ENCODE peak calls at places on chromosomes 12 and 14, in four cellular contexts. One of them, this sample, is unnamed.

GRCh38 chr14:23164250-23164649 is 19.2 kb downstream of the SLC7A8 start:
- DNase-seq in vagina: no peak
- DNase-seq in Panc1: no peak
- DNase-seq in GM23338: no peak
- DNase-seq in this sample: no peak

GRCh38 chr14:54086780-54087179 is 130.2 kb upstream of the BMP4 start:
- DNase-seq in vagina: no peak
- DNase-seq in GM23338: no peak
- DNase-seq in Panc1: no peak
- DNase-seq in this sample: no peak

GRCh38 chr14:97021001-97021400 is 223.8 kb downstream of the VRK1 start:
- DNase-seq in Panc1: no peak
- DNase-seq in vagina: no peak
- DNase-seq in GM23338: no peak
- DNase-seq in this sample: no peak

GRCh38 chr14:24915958-24916595 is 133.9 kb downstream of the STXBP6 start:
- DNase-seq in vagina: no peak
- DNase-seq in GM23338: no peak
- DNase-seq in Panc1: no peak
- DNase-seq in this sample: no peak

GRCh38 chr12:106122004-106122403 is 16.8 kb downstream of the NUAK1 start:
- DNase-seq in vagina: no peak
- DNase-seq in Panc1: no peak
- DNase-seq in GM23338: no peak
- DNase-seq in this sample: no peak

GRCh38 chr12:30400349-30400748 is 295.3 kb downstream of the IPO8 start:
- DNase-seq in GM23338: no peak
- DNase-seq in vagina: no peak
- DNase-seq in Panc1: no peak
- DNase-seq in this sample: no peak

GRCh38 chr12:106791531-106791930 is 17.0 kb downstream of the RIC8B start:
- DNase-seq in Panc1: no peak
- DNase-seq in GM23338: no peak
- DNase-seq in vagina: no peak
- DNase-seq in this sample: no peak

GRCh38 chr12:70842942-70843341 is 77.6 kb downstream of the PTPRR start:
- DNase-seq in GM23338: no peak
- DNase-seq in vagina: no peak
- DNase-seq in Panc1: no peak
- DNase-seq in this sample: no peak

GRCh38 chr14:51677276-51677675 is 25.6 kb downstream of the FRMD6 start:
- DNase-seq in GM23338: no peak
- DNase-seq in vagina: no peak
- DNase-seq in Panc1: no peak
- DNase-seq in this sample: no peak

GRCh38 chr12:71684081-71684480 is 1.8 kb upstream of the TMEM19 start:
- DNase-seq in Panc1: no peak
- DNase-seq in GM23338: peak; percentile 34
- DNase-seq in vagina: no peak
- DNase-seq in this sample: no peak

GRCh38 chr14:24392327-24393098 is 6.3 kb upstream of the NYNRIN start:
- DNase-seq in GM23338: peak; percentile 45
- DNase-seq in Panc1: no peak
- DNase-seq in vagina: no peak
- DNase-seq in this sample: no peak

GRCh38 chr14:101843665-101844064 is 82.2 kb downstream of the PPP2R5C start:
- DNase-seq in GM23338: peak; percentile 55
- DNase-seq in Panc1: no peak
- DNase-seq in vagina: no peak
- DNase-seq in this sample: no peak

GRCh38 chr12:18206198-18206597 is 55.1 kb upstream of the PIK3C2G start:
- DNase-seq in vagina: no peak
- DNase-seq in Panc1: no peak
- DNase-seq in GM23338: no peak
- DNase-seq in this sample: no peak

GRCh38 chr12:94174576-94174975 is 26.2 kb downstream of the PLXNC1 start:
- DNase-seq in Panc1: no peak
- DNase-seq in GM23338: no peak
- DNase-seq in vagina: no peak
- DNase-seq in this sample: no peak

GRCh38 chr12:13008741-13009380 is 8.8 kb upstream of the HEBP1 start:
- DNase-seq in vagina: no peak
- DNase-seq in GM23338: no peak
- DNase-seq in Panc1: no peak
- DNase-seq in this sample: no peak

GRCh38 chr14:59028476-59029202 is 159.8 kb upstream of the DAAM1 start:
- DNase-seq in Panc1: peak; percentile 56
- DNase-seq in GM23338: peak; percentile 71
- DNase-seq in vagina: no peak
- DNase-seq in this sample: no peak

GRCh38 chr12:6944381-6945186 is 762 bp downstream of the C12orf57 start:
- DNase-seq in vagina: peak; percentile 97
- DNase-seq in GM23338: peak; percentile 97
- DNase-seq in Panc1: peak; percentile 75
- DNase-seq in this sample: peak; percentile 97

GRCh38 chr12:77686760-77687159 is 143.9 kb upstream of the NAV3 start:
- DNase-seq in GM23338: peak; percentile 20
- DNase-seq in Panc1: no peak
- DNase-seq in vagina: no peak
- DNase-seq in this sample: no peak

GRCh38 chr12:76878899-76879709 is at the start of gene CSRP2:
- DNase-seq in GM23338: peak; percentile 97
- DNase-seq in Panc1: peak; percentile 13
- DNase-seq in vagina: peak; percentile 95
- DNase-seq in this sample: peak; percentile 93

GRCh38 chr14:51816031-51816430 is 44.4 kb upstream of the GNG2 start:
- DNase-seq in GM23338: no peak
- DNase-seq in vagina: no peak
- DNase-seq in Panc1: no peak
- DNase-seq in this sample: no peak

GRCh38 chr12:118259079-118259478 is 113.6 kb downstream of the TAOK3 start:
- DNase-seq in vagina: no peak
- DNase-seq in Panc1: no peak
- DNase-seq in GM23338: no peak
- DNase-seq in this sample: no peak

GRCh38 chr12:12510141-12510540 is 52.5 kb downstream of the DUSP16 start:
- DNase-seq in GM23338: no peak
- DNase-seq in Panc1: peak; percentile 12
- DNase-seq in vagina: no peak
- DNase-seq in this sample: no peak

GRCh38 chr12:122505419-122506051 is 4.8 kb upstream of the ZCCHC8 start:
- DNase-seq in Panc1: no peak
- DNase-seq in GM23338: no peak
- DNase-seq in vagina: no peak
- DNase-seq in this sample: no peak

GRCh38 chr12:53051881-53052412 is 2.1 kb downstream of the TNS2 start:
- DNase-seq in vagina: peak; percentile 90
- DNase-seq in Panc1: no peak
- DNase-seq in GM23338: no peak
- DNase-seq in this sample: peak; percentile 59
- H3K27ac ChIP-seq in vagina: peak overlapping the region; percentile 96
- H3K27ac ChIP-seq in Panc1: peak overlapping the region; percentile 93
- H3K27ac ChIP-seq in GM23338: no peak overlapping the region
- H3K27ac ChIP-seq in this sample: peak overlapping the region; percentile 99

DNA sequence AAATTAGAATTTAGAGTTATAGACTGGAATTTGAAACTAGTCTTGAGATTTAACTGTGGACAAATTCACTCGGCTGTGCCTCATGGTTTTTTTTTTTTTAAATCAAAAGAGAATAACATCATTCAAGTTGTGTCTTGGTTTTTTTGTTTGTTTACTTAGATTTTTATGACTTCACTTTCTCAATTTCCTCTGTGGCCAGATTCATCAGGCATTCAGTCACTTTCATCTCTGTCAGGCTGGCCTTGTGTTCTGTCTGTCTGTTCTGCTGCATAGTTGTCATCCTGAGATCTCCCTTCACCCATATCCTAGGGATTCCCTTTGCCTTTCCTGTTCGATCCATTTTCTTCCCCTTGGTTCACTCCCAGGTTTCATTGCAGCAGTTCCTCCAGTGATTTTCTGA is 10.0 kb downstream of the MARK3 start:
- DNase-seq in GM23338: no peak
- DNase-seq in Panc1: no peak
- DNase-seq in vagina: no peak
- DNase-seq in this sample: no peak
- H3K4me1 ChIP-seq in GM23338: no peaks in the 10 kb centered on the region
- H3K4me1 ChIP-seq in Panc1: peaks cover 36% of the 10 kb centered on the region
- H3K4me1 ChIP-seq in vagina: peaks cover 87% of the 10 kb centered on the region
- H3K4me1 ChIP-seq in this sample: peaks cover 71% of the 10 kb centered on the region

GRCh38 chr12:45827974-45828373 is 98.5 kb downstream of the ARID2 start:
- DNase-seq in GM23338: no peak
- DNase-seq in vagina: no peak
- DNase-seq in Panc1: no peak
- DNase-seq in this sample: no peak

GRCh38 chr12:45831590-45831989 is 102.1 kb downstream of the ARID2 start:
- DNase-seq in vagina: no peak
- DNase-seq in GM23338: no peak
- DNase-seq in Panc1: no peak
- DNase-seq in this sample: no peak

GRCh38 chr12:45833401-45833800 is 103.9 kb downstream of the ARID2 start:
- DNase-seq in vagina: no peak
- DNase-seq in Panc1: no peak
- DNase-seq in GM23338: no peak
- DNase-seq in this sample: no peak

GRCh38 chr12:45828402-45828801 is 98.9 kb downstream of the ARID2 start:
- DNase-seq in GM23338: no peak
- DNase-seq in Panc1: no peak
- DNase-seq in vagina: no peak
- DNase-seq in this sample: no peak
- TF ChIP-seq POLR2AphosphoS5 in GM23338: no peak
- TF ChIP-seq POLR2AphosphoS5 in Panc1: no peak
- TF ChIP-seq POLR2AphosphoS5 in vagina: no peak
- TF ChIP-seq POLR2AphosphoS5 in this sample: no peak

GRCh38 chr12:124713041-124713435 is 145.6 kb upstream of the NCOR2 start:
- DNase-seq in vagina: no peak
- DNase-seq in GM23338: no peak
- DNase-seq in Panc1: no peak
- DNase-seq in this sample: no peak
- H3K27ac ChIP-seq in vagina: peak overlapping the region; percentile 81
- H3K27ac ChIP-seq in GM23338: no peak overlapping the region
- H3K27ac ChIP-seq in Panc1: peak overlapping the region; percentile 74
- H3K27ac ChIP-seq in this sample: peak overlapping the region; percentile 72

GRCh38 chr14:61521773-61522172 is 173.5 kb upstream of the HIF1A start:
- DNase-seq in Panc1: no peak
- DNase-seq in vagina: no peak
- DNase-seq in GM23338: no peak
- DNase-seq in this sample: no peak
- H3K4me1 ChIP-seq in Panc1: no peaks in the 10 kb centered on the region
- H3K4me1 ChIP-seq in vagina: peaks cover 59% of the 10 kb centered on the region
- H3K4me1 ChIP-seq in GM23338: peaks cover 8% of the 10 kb centered on the region
- H3K4me1 ChIP-seq in this sample: peaks cover 64% of the 10 kb centered on the region

DNA sequence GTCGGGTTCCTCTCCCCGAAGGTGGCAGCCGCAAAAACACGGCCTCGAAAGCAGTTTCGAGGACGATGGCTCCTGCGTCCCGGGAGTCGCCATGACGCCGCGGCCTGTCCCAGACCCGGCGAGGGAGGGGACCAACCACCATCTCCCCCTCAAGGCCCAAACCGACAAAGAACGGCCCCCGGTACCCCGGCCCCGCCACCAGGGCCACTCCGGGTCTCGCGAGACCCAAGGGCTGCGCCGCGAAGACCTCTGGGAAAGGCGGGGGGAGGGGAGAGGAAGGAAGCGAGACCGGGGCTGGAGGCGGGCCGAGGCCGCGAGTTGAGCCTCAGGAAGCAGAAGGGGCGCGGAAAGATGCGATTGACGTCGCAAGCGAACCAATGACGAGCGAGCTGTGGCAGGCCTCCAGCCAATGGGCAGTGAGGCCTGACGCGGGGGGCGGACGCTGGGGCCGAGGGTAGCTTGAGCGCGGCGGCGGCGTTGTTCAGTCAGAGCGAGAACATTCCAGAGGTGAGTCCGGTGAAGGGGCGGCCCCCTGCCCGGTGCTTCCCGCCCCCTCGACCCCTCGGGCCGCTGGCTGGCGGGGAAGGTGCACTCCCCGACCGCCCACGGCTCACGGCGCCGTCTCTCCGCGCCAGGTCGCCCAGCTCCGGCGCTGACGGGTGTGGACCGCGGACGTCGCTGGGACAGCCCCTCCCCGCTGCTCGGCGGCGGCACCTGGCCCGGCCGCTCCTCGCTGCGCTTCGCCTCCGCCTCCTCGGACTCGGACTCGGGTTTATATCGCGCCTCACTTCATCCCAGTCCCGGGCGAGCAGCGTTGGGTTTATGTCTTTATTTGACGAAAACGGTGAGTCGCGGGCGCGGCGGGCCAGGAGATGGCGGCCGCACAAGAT is at the start of gene EIF5:
- DNase-seq in vagina: peak; percentile 99
- DNase-seq in GM23338: peak; percentile 100
- DNase-seq in Panc1: peak; percentile 81
- DNase-seq in this sample: peak; percentile 100
- TF ChIP-seq POLR2AphosphoS5 in vagina: peak; percentile 100
- TF ChIP-seq POLR2AphosphoS5 in GM23338: peak; percentile 91
- TF ChIP-seq POLR2AphosphoS5 in Panc1: peak; percentile 92
- TF ChIP-seq POLR2AphosphoS5 in this sample: peak; percentile 85

DNA sequence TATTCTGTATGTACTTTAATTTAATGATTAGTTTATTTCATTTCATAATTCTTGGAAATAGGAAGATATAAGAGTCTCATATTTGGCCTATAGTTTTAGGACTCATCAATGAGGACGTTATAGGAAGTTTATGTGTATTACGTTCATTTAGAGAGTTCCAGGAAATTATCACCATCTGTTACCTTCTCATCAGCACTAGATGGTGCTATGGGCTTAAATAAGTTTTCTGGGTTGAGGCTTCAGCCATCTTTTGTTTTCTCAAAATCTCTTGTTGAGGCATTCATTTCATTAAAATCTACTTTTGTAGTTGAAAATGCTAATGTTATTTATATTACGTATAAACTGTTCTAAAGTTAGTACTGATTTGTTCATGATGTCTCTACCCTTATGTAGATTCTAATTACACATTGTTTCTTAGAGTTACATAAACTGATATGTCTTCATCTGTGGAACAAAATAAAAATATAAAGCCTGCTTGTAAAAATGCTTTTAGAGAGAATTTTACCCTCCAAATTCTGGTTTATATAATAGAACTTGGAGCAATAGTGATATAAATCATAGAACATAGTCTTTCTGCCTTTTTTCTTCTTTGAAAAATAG is 89.2 kb downstream of the CFAP54 start:
- DNase-seq in vagina: no peak
- DNase-seq in Panc1: no peak
- DNase-seq in GM23338: peak; percentile 82
- DNase-seq in this sample: no peak
- H3K27ac ChIP-seq in vagina: no peak overlapping the region
- H3K27ac ChIP-seq in Panc1: no peak overlapping the region
- H3K27ac ChIP-seq in GM23338: no peak overlapping the region
- H3K27ac ChIP-seq in this sample: no peak overlapping the region

GRCh38 chr14:95237121-95237876 is 80.0 kb upstream of the DICER1 start:
- DNase-seq in Panc1: no peak
- DNase-seq in GM23338: no peak
- DNase-seq in vagina: no peak
- DNase-seq in this sample: no peak
- H3K4me1 ChIP-seq in Panc1: peaks cover 2% of the 10 kb centered on the region
- H3K4me1 ChIP-seq in GM23338: no peaks in the 10 kb centered on the region
- H3K4me1 ChIP-seq in vagina: peaks cover 35% of the 10 kb centered on the region
- H3K4me1 ChIP-seq in this sample: peaks cover 34% of the 10 kb centered on the region

This sample was measured in suprapubic skin.